ENCODE peak calls at places on chromosome 20, in ten cellular contexts. A, F, K, X, Y, J, U, Q, P and R are unnamed samples. For H3K4me1, the result is how much of the 10 kb centered on the place peaks cover.

GRCh38 chr20:47749367-47749766 is 35.9 kb downstream of the SULF2 start:
- DNase-seq in A (no peak), U (no peak), F (peak), Y (peak), K (no peak), X (no peak), P (no peak), J (no peak), Q (no peak), R (peak)

GRCh38 chr20:20312562-20312961 is 55.3 kb upstream of the INSM1 start:
- DNase-seq in Q (no peak), F (no peak), A (no peak), U (no peak), P (no peak), J (no peak), X (no peak), K (no peak), Y (no peak), R (no peak)

GRCh38 chr20:44701116-44701865 is 13.9 kb upstream of the CCN5 start:
- DNase-seq in J (peak), P (no peak), U (no peak), Q (peak), Y (peak), K (no peak), A (no peak), F (no peak), X (peak), R (peak)

GRCh38 chr20:48797850-48798747 is 29.7 kb downstream of the PREX1 start:
- DNase-seq in A (no peak), Y (peak), Q (no peak), J (no peak), P (no peak), F (no peak), K (no peak), U (no peak), X (no peak), R (no peak)

GRCh38 chr20:51902933-51903332 is 100.6 kb upstream of the SALL4 start:
- DNase-seq in Q (no peak), P (no peak), A (no peak), F (no peak), Y (no peak), K (no peak), X (no peak), U (no peak), J (no peak), R (no peak)

GRCh38 chr20:51118985-51119527 is 96.1 kb upstream of the KCNG1 start:
- DNase-seq in P (no peak), Q (no peak), U (no peak), A (no peak), F (no peak), Y (no peak), J (no peak), K (no peak), X (no peak), R (no peak)

GRCh38 chr20:37727957-37728634 is 34.3 kb downstream of the CTNNBL1 start:
- DNase-seq in J (no peak), F (no peak), K (no peak), P (no peak), Q (no peak), Y (no peak), X (no peak), U (no peak), A (no peak), R (no peak)

GRCh38 chr20:15099130-15099529 is 761.7 kb upstream of the FLRT3 start:
- DNase-seq in U (no peak), P (no peak), Q (no peak), J (no peak), X (no peak), K (no peak), A (no peak), Y (no peak), F (no peak), R (no peak)

GRCh38 chr20:47318027-47318595 is 38.4 kb downstream of the ZMYND8 start:
- DNase-seq in J (no peak), X (no peak), Q (peak), U (peak), A (peak), K (no peak), P (peak), F (no peak), Y (no peak), R (no peak)

GRCh38 chr20:44932916-44933315 is 23.1 kb downstream of the PABPC1L start:
- DNase-seq in P (no peak), X (no peak), Q (no peak), F (no peak), A (no peak), K (no peak), Y (no peak), U (no peak), J (no peak), R (no peak)

GRCh38 chr20:18032977-18033892 is 24.5 kb downstream of the OVOL2 start:
- DNase-seq in F (no peak), Q (peak), U (no peak), K (no peak), A (no peak), Y (no peak), P (no peak), X (peak), J (peak), R (no peak)

GRCh38 chr20:35601021-35601973 is 14.3 kb upstream of the SPAG4 start:
- DNase-seq in X (peak), Q (peak), J (peak), Y (peak), F (peak), U (peak), P (no peak), A (peak), K (peak), R (peak)

GRCh38 chr20:63735859-63736718 is at the start of gene LIME1:
- DNase-seq in J (no peak), Q (no peak), P (no peak), K (peak), Y (no peak), A (no peak), F (peak), U (peak), X (peak), R (no peak)

GRCh38 chr20:21234324-21234723 is 68.8 kb upstream of the XRN2 start:
- DNase-seq in A (no peak), J (no peak), Q (no peak), X (no peak), K (no peak), U (no peak), F (no peak), Y (no peak), P (no peak), R (no peak)

GRCh38 chr20:36116813-36117441 is 37.6 kb upstream of the EPB41L1 start:
- DNase-seq in A (no peak), Y (no peak), P (no peak), F (no peak), K (no peak), U (no peak), J (no peak), Q (peak), X (no peak), R (no peak)

GRCh38 chr20:40524071-40524470 is 165.0 kb downstream of the MAFB start:
- DNase-seq in A (no peak), Y (no peak), J (no peak), Q (no peak), U (no peak), X (no peak), F (no peak), P (no peak), K (no peak), R (no peak)

GRCh38 chr20:53322651-53323050 is 271.0 kb downstream of the ZNF217 start:
- DNase-seq in Y (no peak), Q (no peak), U (no peak), K (no peak), J (no peak), F (no peak), A (no peak), X (no peak), P (no peak), R (no peak)

GRCh38 chr20:53660078-53660909 is 66.7 kb upstream of the ZNF217 start:
- DNase-seq in Y (no peak), F (no peak), P (no peak), J (peak), A (no peak), K (peak), U (no peak), Q (peak), X (peak), R (peak)

GRCh38 chr20:51009303-51010042 is 13.4 kb downstream of the KCNG1 start:
- DNase-seq in P (no peak), J (no peak), K (no peak), Y (no peak), U (no peak), X (peak), F (no peak), Q (no peak), A (no peak), R (no peak)

GRCh38 chr20:9492067-9492466 is 22.3 kb upstream of the LAMP5 start:
- DNase-seq in J (no peak), A (no peak), P (no peak), Y (no peak), F (no peak), K (no peak), X (no peak), U (no peak), Q (peak), R (no peak)

GRCh38 chr20:42261766-42262165 is 643.6 kb upstream of the CHD6 start:
- DNase-seq in A (no peak), F (no peak), J (no peak), X (no peak), Q (no peak), U (no peak), Y (no peak), P (no peak), K (no peak), R (no peak)

GRCh38 chr20:36050436-36051317 is 82.3 kb downstream of the CNBD2 start:
- DNase-seq in A (peak), U (peak), J (peak), X (peak), F (peak), Y (peak), P (peak), Q (peak), K (peak), R (peak)

GRCh38 chr20:47785900-47786762 is 850 bp upstream of the SULF2 start:
- DNase-seq in F (peak), X (peak), A (peak), P (peak), Q (peak), J (peak), Y (peak), K (no peak), U (peak), R (peak)

GRCh38 chr20:62733250-62733842 is 24.7 kb downstream of the NTSR1 start:
- DNase-seq in P (no peak), K (no peak), J (no peak), U (no peak), Y (no peak), Q (no peak), A (no peak), X (no peak), F (no peak), R (no peak)

GRCh38 chr20:41162396-41162795 is 25.1 kb downstream of the PLCG1 start:
- DNase-seq in J (no peak), Y (no peak), P (no peak), A (no peak), F (no peak), U (no peak), Q (no peak), X (peak), K (no peak), R (no peak)

GRCh38 chr20:9928955-9929354 is 90.1 kb upstream of the PAK5 start:
- DNase-seq in U (no peak), P (no peak), K (no peak), J (no peak), A (no peak), Q (no peak), F (no peak), X (no peak), Y (no peak), R (no peak)

GRCh38 chr20:48821261-48821910 is 6.4 kb downstream of the PREX1 start:
- DNase-seq in X (no peak), K (no peak), J (no peak), F (no peak), P (no peak), U (no peak), Q (no peak), A (no peak), Y (no peak), R (no peak)

GRCh38 chr20:13703265-13703664 is 64.5 kb upstream of the TASP1 start:
- DNase-seq in F (no peak), K (no peak), J (peak), X (no peak), Y (no peak), P (no peak), Q (no peak), U (no peak), A (no peak), R (no peak)

GRCh38 chr20:63854069-63854765 is 7.1 kb upstream of the ABHD16B start:
- DNase-seq in J (peak), P (no peak), U (no peak), Y (no peak), X (peak), K (peak), A (no peak), F (peak), Q (no peak), R (no peak)

GRCh38 chr20:24948939-24949679 is at the start of gene CST7:
- DNase-seq in F (no peak), K (peak), Y (no peak), Q (no peak), J (no peak), X (peak), P (peak), A (no peak), U (no peak), R (peak)

GRCh38 chr20:49786671-49787370 is 25.8 kb upstream of the SLC9A8 start:
- DNase-seq in Y (no peak), A (peak), P (no peak), U (no peak), K (no peak), Q (peak), J (peak), X (no peak), F (no peak), R (no peak)

GRCh38 chr20:63220696-63221399 is 4.9 kb upstream of the YTHDF1 start:
- DNase-seq in Y (no peak), U (no peak), K (peak), J (no peak), Q (no peak), X (peak), F (no peak), A (no peak), P (no peak), R (no peak)

GRCh38 chr20:34083137-34083536 is 28.9 kb downstream of the EIF2S2 start:
- DNase-seq in Q (peak), U (peak), A (peak), F (no peak), J (peak), Y (peak), X (peak), P (peak), K (peak), R (peak)

GRCh38 chr20:54132612-54133433 is 41.0 kb downstream of the CYP24A1 start:
- DNase-seq in J (peak), Y (no peak), F (no peak), A (peak), Q (peak), U (no peak), K (no peak), P (peak), X (no peak), R (no peak)

GRCh38 chr20:17620371-17621228 is 50.7 kb downstream of the DSTN start:
- DNase-seq in K (peak), A (no peak), Q (no peak), X (peak), P (no peak), J (no peak), F (peak), U (no peak), Y (peak), R (peak)

GRCh38 chr20:9110916-9111432 is 42.1 kb downstream of the PLCB4 start:
- DNase-seq in Q (no peak), P (no peak), X (no peak), J (no peak), U (no peak), F (no peak), A (no peak), Y (no peak), K (no peak), R (no peak)

GRCh38 chr20:51610111-51610510 is 67.6 kb upstream of the NFATC2 start:
- DNase-seq in Q (no peak), F (no peak), J (no peak), A (no peak), K (no peak), P (no peak), X (no peak), U (no peak), Y (no peak), R (no peak)

GRCh38 chr20:3246682-3247081 is 7.7 kb upstream of the SLC4A11 start:
- DNase-seq in Q (no peak), X (no peak), K (no peak), P (no peak), Y (no peak), J (no peak), U (no peak), A (no peak), F (no peak), R (no peak)

GRCh38 chr20:3247638-3248037 is 8.6 kb upstream of the SLC4A11 start:
- DNase-seq in A (no peak), F (no peak), X (no peak), Q (no peak), Y (no peak), K (no peak), U (no peak), P (no peak), J (peak), R (no peak)

GRCh38 chr20:3248993-3249347 is 10.0 kb upstream of the SLC4A11 start:
- DNase-seq in Y (no peak), K (no peak), P (no peak), X (no peak), F (no peak), A (no peak), J (no peak), U (no peak), Q (no peak), R (peak)

GRCh38 chr20:3250091-3250504 is 11.1 kb upstream of the SLC4A11 start:
- DNase-seq in Q (no peak), K (peak), X (no peak), U (peak), F (no peak), P (peak), Y (no peak), A (peak), J (peak), R (peak)

GRCh38 chr20:3248167-3248992 is 9.4 kb upstream of the SLC4A11 start:
- DNase-seq in J (peak), Y (no peak), K (peak), A (no peak), U (peak), P (peak), X (peak), F (no peak), Q (no peak), R (no peak)
- H3K4me3 ChIP-seq in J (peak), Y (peak), K (no peak), A (no peak), U (peak), P (no peak), X (no peak), F (no peak), Q (no peak), R (peak)

GRCh38 chr20:38825571-38825900 is 20.0 kb downstream of the PPP1R16B start:
- DNase-seq in Y (no peak), P (no peak), K (no peak), A (no peak), J (no peak), Q (no peak), F (no peak), X (no peak), U (no peak), R (no peak)
- H3K4me1 ChIP-seq in Y (under half), P (under half), K (under half), A (under half), J (under half), Q (under half), F (under half), X (under half), U (under half), R (under half)

GRCh38 chr20:59214619-59215547 is 51.3 kb downstream of the ZNF831 start:
- DNase-seq in J (no peak), K (no peak), A (no peak), F (no peak), P (no peak), Y (no peak), X (no peak), Q (no peak), U (no peak), R (no peak)
- H3K4me3 ChIP-seq in J (no peak), K (no peak), A (no peak), F (no peak), P (no peak), Y (no peak), X (no peak), Q (no peak), U (no peak), R (no peak)

GRCh38 chr20:38856570-38856969 is 51.1 kb downstream of the PPP1R16B start:
- DNase-seq in Y (no peak), K (no peak), F (no peak), P (no peak), A (no peak), X (no peak), U (no peak), J (no peak), Q (no peak), R (no peak)

GRCh38 chr20:38859070-38859690 is 53.7 kb downstream of the PPP1R16B start:
- DNase-seq in F (no peak), A (no peak), P (no peak), K (no peak), J (no peak), Y (no peak), Q (no peak), X (no peak), U (peak), R (no peak)

GRCh38 chr20:38855356-38855755 is 49.9 kb downstream of the PPP1R16B start:
- DNase-seq in Y (no peak), A (no peak), U (no peak), P (no peak), K (no peak), Q (peak), F (no peak), J (no peak), X (no peak), R (no peak)

GRCh38 chr20:38854654-38855066 is 49.2 kb downstream of the PPP1R16B start:
- DNase-seq in Y (no peak), P (no peak), Q (no peak), A (no peak), F (no peak), X (no peak), U (peak), K (no peak), J (no peak), R (no peak)

DNA sequence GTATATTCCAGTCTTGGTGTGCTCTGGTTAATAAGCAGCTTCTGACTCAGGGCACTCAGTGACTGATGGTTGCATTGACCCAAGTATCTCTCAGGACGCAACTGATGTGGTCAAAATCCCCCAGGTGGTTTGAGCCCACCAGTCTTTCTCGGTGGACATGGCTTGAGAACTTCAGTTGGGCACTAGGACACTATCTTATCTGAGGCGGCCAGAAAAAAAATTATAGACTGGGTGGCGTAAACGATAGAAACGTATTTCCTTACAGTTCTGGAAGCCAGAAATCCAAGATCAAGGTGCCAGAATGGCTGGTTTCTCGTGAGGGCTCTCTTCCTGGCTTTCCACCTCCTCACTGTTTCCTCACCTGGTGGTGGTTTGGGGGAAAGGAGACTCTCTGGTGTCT is 52.2 kb downstream of the PPP1R16B start:
- DNase-seq in J (no peak), A (no peak), Y (no peak), U (peak), P (no peak), F (no peak), Q (no peak), K (no peak), X (no peak), R (no peak)
- H3K4me1 ChIP-seq in J (under half), A (under half), Y (under half), U (half or more), P (under half), F (under half), Q (under half), K (under half), X (under half), R (under half)

DNA sequence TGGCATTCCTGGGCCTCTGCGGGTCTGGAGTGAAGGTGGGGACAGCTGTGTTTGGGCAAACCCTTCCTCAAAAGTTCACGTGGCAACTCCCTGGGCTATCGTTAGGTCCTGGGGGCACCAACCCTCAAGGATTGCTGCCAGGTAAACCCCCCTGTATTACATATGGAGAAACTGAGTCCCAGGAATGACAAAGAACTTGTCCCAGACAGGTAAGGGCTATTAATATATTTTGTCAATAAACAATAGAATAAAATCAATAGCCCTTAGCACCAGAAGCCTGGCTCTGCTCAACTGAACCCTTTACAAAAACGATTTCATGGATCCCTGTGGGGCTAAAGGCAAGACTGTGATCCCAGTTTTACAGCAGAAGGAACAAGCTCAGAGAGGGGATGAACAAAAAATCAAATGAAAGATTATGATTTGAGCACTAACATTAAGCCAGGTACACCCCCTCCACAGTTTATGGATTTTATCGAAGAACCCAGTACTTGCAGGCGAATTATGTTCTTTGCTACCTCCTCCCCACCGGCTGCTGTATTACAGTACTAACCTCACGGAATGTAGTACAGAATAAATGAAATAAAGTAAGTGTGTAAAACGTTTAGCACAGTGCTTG is 2.7 kb downstream of the ID1 start:
- DNase-seq in U (no peak), Q (no peak), P (no peak), J (no peak), K (peak), Y (no peak), X (no peak), F (no peak), A (no peak), R (no peak)
- H3K4me3 ChIP-seq in U (peak), Q (no peak), P (peak), J (peak), K (peak), Y (peak), X (peak), F (peak), A (peak), R (no peak)

GRCh38 chr20:31811198-31811597 is 8.0 kb upstream of the MYLK2 start:
- DNase-seq in A (no peak), P (no peak), U (no peak), F (no peak), Q (no peak), K (no peak), Y (no peak), J (no peak), X (no peak), R (no peak)
- H3K4me1 ChIP-seq in A (under half), P (under half), U (under half), F (under half), Q (under half), K (under half), Y (under half), J (under half), X (under half), R (under half)

GRCh38 chr20:3092611-3093379 is 8.3 kb upstream of the AVP start:
- DNase-seq in U (no peak), A (no peak), F (peak), K (peak), Q (no peak), Y (no peak), P (no peak), J (peak), X (no peak), R (no peak)
- H3K4me3 ChIP-seq in U (no peak), A (no peak), F (no peak), K (peak), Q (no peak), Y (peak), P (no peak), J (peak), X (peak), R (peak)